ENCODE peak calls at places on chromosomes 1 and 21, in eight cellular contexts. O is SK-N-DZ; T is hepatic stellate cell; L is NCI-H460; A is EL; W is bronchial epithelial cell; H is stimulated activated CD8-positive, alpha-beta memory T cell treated with anti-CD3 and anti-CD28 coated beads, Interleukin-2, amount 100 ng/mL, for 1 hour; Y is naive thymus-derived CD8-positive, alpha-beta T cell. U is an unnamed sample.

GRCh38 chr21:10430007-10430406 is 91.4 kb upstream of the TPTE start:
- DNase-seq in O (no peak), T (peak; percentile 9), L (no peak), A (no peak), W (no peak), H (no peak), Y (no peak), U (no peak)

GRCh38 chr1:228464487-228464983 is 22.6 kb upstream of the RNF187 start:
- DNase-seq in O (peak; percentile 96), T (peak; percentile 42), L (no peak), A (peak; percentile 81), W (peak; percentile 53), H (peak; percentile 71), Y (peak; percentile 85), U (peak; percentile 58)

GRCh38 chr21:24223625-24224024 is 1383.7 kb downstream of the MRPL39 start:
- DNase-seq in O (no peak), T (no peak), L (no peak), A (no peak), W (peak; percentile 65), H (no peak), Y (no peak), U (no peak)

GRCh38 chr21:18155508-18156193 is 89.0 kb upstream of the CHODL start:
- DNase-seq in O (no peak), T (no peak), L (no peak), A (no peak), W (no peak), H (no peak), Y (no peak), U (no peak)

GRCh38 chr1:200724064-200724463 is 14.6 kb upstream of the CAMSAP2 start:
- DNase-seq in O (no peak), T (no peak), L (no peak), A (no peak), W (peak; percentile 60), H (no peak), Y (no peak), U (no peak)

GRCh38 chr1:221712198-221712684 is 29.6 kb downstream of the DUSP10 start:
- DNase-seq in O (no peak), T (peak; percentile 41), L (no peak), A (peak; percentile 80), W (peak; percentile 87), H (no peak), Y (peak; percentile 68), U (no peak)

GRCh38 chr1:109792056-109792831 is 28.5 kb upstream of the EPS8L3 start:
- DNase-seq in O (peak; percentile 48), T (peak; percentile 94), L (peak; percentile 57), A (peak; percentile 96), W (peak; percentile 55), H (no peak), Y (no peak), U (no peak)

GRCh38 chr1:174191255-174191906 is 32.1 kb downstream of the RABGAP1L start:
- DNase-seq in O (no peak), T (peak; percentile 18), L (no peak), A (peak; percentile 90), W (no peak), H (no peak), Y (no peak), U (no peak)

GRCh38 chr1:160874935-160875334 is 10.0 kb downstream of the ITLN1 start:
- DNase-seq in O (no peak), T (no peak), L (no peak), A (no peak), W (peak; percentile 39), H (no peak), Y (no peak), U (no peak)

GRCh38 chr1:40653851-40654537 is 11.5 kb downstream of the RIMS3 start:
- DNase-seq in O (peak; percentile 58), T (no peak), L (no peak), A (no peak), W (no peak), H (no peak), Y (no peak), U (no peak)

GRCh38 chr1:183480971-183481431 is 8.7 kb downstream of the SMG7 start:
- DNase-seq in O (no peak), T (no peak), L (no peak), A (peak; percentile 52), W (peak; percentile 61), H (no peak), Y (no peak), U (no peak)

GRCh38 chr1:109259674-109260557 is 10.6 kb downstream of the CELSR2 start:
- DNase-seq in O (peak; percentile 76), T (no peak), L (no peak), A (no peak), W (no peak), H (no peak), Y (no peak), U (no peak)

GRCh38 chr1:44040856-44041255 is 9.6 kb upstream of the SLC6A9 start:
- DNase-seq in O (no peak), T (no peak), L (no peak), A (no peak), W (peak; percentile 45), H (no peak), Y (no peak), U (no peak)

GRCh38 chr1:230773396-230774033 is 26.3 kb downstream of the CAPN9 start:
- DNase-seq in O (no peak), T (no peak), L (no peak), A (no peak), W (no peak), H (no peak), Y (no peak), U (no peak)

U was measured in activated naive CD4-positive, alpha-beta T cell.